ENCODE peak calls at places on chromosome 5, in ten cellular contexts. L is activated CD4-positive, alpha-beta T cell treated with anti-CD3 and anti-CD28 coated beads, Interleukin-2, amount 10 ng/mL, durations not matched to agents 7 days and 5 days; N is Right ventricle myocardium superior; O is brain microvascular endothelial cell; E is progenitor cell of endocrine pancreas; X is heart right ventricle; F is choroid plexus epithelial cell; D is activated T-helper 9 cell treated with anti-CD3 and anti-CD28 coated beads, Interleukin-2, amount 50 U/mL, for 16 hours; Q is GM10248; A is RPMI7951. G is an unnamed sample.

GRCh38 chr5:118791986-118792734 is 196.2 kb downstream of the DTWD2 start:
- DNase-seq in L (peak), N (no peak), O (peak), E (no peak), X (no peak), F (peak), D (no peak), Q (peak), A (peak), G (peak)

GRCh38 chr5:53488195-53488594 is 7.8 kb downstream of the FST start:
- DNase-seq in L (no peak), N (no peak), O (no peak), E (no peak), X (no peak), F (no peak), D (no peak), Q (no peak), A (no peak), G (no peak)

GRCh38 chr5:132294728-132295504 is 722 bp downstream of the SLC22A4 start:
- DNase-seq in L (peak), N (peak), O (peak), E (peak), X (peak), F (peak), D (peak), Q (no peak), A (peak), G (no peak)

GRCh38 chr5:143401253-143401845 is 2.1 kb downstream of the NR3C1 start:
- DNase-seq in L (no peak), N (no peak), O (no peak), E (no peak), X (no peak), F (no peak), D (no peak), Q (no peak), A (no peak), G (no peak)

GRCh38 chr5:93072831-93073459 is 508.1 kb downstream of the NR2F1-AS1 start:
- DNase-seq in L (no peak), N (no peak), O (peak), E (no peak), X (no peak), F (peak), D (no peak), Q (no peak), A (peak), G (no peak)

GRCh38 chr5:83562817-83563557 is 91.4 kb downstream of the VCAN start:
- DNase-seq in L (no peak), N (no peak), O (no peak), E (no peak), X (no peak), F (peak), D (no peak), Q (no peak), A (peak), G (peak)

GRCh38 chr5:138632900-138633489 is 57.8 kb upstream of the HSPA9 start:
- DNase-seq in L (no peak), N (peak), O (peak), E (no peak), X (peak), F (peak), D (no peak), Q (peak), A (peak), G (peak)

GRCh38 chr5:147303251-147303650 is 68.4 kb downstream of the STK32A start:
- DNase-seq in L (no peak), N (no peak), O (no peak), E (no peak), X (no peak), F (no peak), D (no peak), Q (no peak), A (no peak), G (no peak)

GRCh38 chr5:172620506-172620905 is 20.6 kb upstream of the NEURL1B start:
- DNase-seq in L (no peak), N (no peak), O (no peak), E (no peak), X (no peak), F (no peak), D (no peak), Q (no peak), A (no peak), G (no peak)

GRCh38 chr5:150163547-150164059 is 3.0 kb upstream of the CDX1 start:
- DNase-seq in L (no peak), N (peak), O (no peak), E (no peak), X (peak), F (no peak), D (no peak), Q (no peak), A (no peak), G (no peak)

GRCh38 chr5:119274767-119275130 is 81.1 kb upstream of the TNFAIP8 start:
- DNase-seq in L (no peak), N (no peak), O (peak), E (no peak), X (no peak), F (peak), D (no peak), Q (peak), A (peak), G (no peak)

GRCh38 chr5:32760091-32760509 is 49.0 kb downstream of the NPR3 start:
- DNase-seq in L (no peak), N (no peak), O (peak), E (no peak), X (no peak), F (peak), D (no peak), Q (no peak), A (peak), G (no peak)

GRCh38 chr5:120901199-120901598 is 437.1 kb downstream of the PRR16 start:
- DNase-seq in L (no peak), N (no peak), O (no peak), E (no peak), X (no peak), F (no peak), D (no peak), Q (no peak), A (no peak), G (no peak)